ENCODE peak calls at places on chromosomes 11 and 22, in seven cellular contexts. Z is fibroblast of villous mesenchyme; I is activated CD8-positive, alpha-beta memory T cell treated with anti-CD3 and anti-CD28 coated beads for 4 hours; B is EH; O is mucosa of descending colon; A is NCI-H1105 treated with DMSO at 0.1 percent for 48 hours; P is NCI-H345. C is an unnamed sample.

GRCh38 chr11:126797801-126798200 is 202.8 kb downstream of the KIRREL3 start:
- DNase-seq in Z (no peak), I (no peak), B (no peak), O (no peak), A (no peak), P (peak), C (no peak)

GRCh38 chr11:125910450-125910849 is 6.1 kb downstream of the DDX25 start:
- DNase-seq in Z (no peak), I (no peak), B (no peak), O (no peak), A (no peak), P (no peak), C (no peak)

GRCh38 chr11:21552910-21553309 is 640.0 kb upstream of the ANO5 start:
- DNase-seq in Z (peak), I (no peak), B (no peak), O (no peak), A (peak), P (no peak), C (peak)

GRCh38 chr22:50170453-50171318 is at the start of gene PANX2:
- DNase-seq in Z (no peak), I (no peak), B (peak), O (no peak), A (peak), P (peak), C (no peak)

GRCh38 chr11:46277313-46277622 is 194 bp upstream of the CREB3L1 start:
- DNase-seq in Z (peak), I (no peak), B (peak), O (no peak), A (peak), P (peak), C (no peak)

GRCh38 chr11:126475627-126475991 is 120.1 kb downstream of the ST3GAL4 start:
- DNase-seq in Z (no peak), I (no peak), B (no peak), O (no peak), A (no peak), P (no peak), C (no peak)

GRCh38 chr11:83727251-83727650 is 441.1 kb upstream of the CCDC90B start:
- DNase-seq in Z (no peak), I (no peak), B (no peak), O (no peak), A (no peak), P (no peak), C (no peak)

GRCh38 chr11:30774451-30774850 is 188.3 kb upstream of the MPPED2 start:
- DNase-seq in Z (no peak), I (no peak), B (no peak), O (no peak), A (no peak), P (no peak), C (no peak)

GRCh38 chr22:30538280-30538679 is 8.3 kb downstream of the SEC14L6 start:
- DNase-seq in Z (no peak), I (no peak), B (peak), O (no peak), A (no peak), P (no peak), C (no peak)